ENCODE peak calls at places on chromosome 17, in seven cellular contexts. O is lower lobe of right lung, X is upper lobe of right lung, Y is left ventricle myocardium inferior, S is AG10803, V is esophagus squamous epithelium, P is PC-3. A is an unnamed sample.
A peak's percentile ranks its signal among the peaks of the same experiment; 100 is the strongest.

GRCh38 chr17:69874220-69874670 is 200.8 kb upstream of the KCNJ16 start:
- DNase-seq in V (no peak), S (peak; percentile 83), X (no peak), P (peak; percentile 87), Y (no peak), O (no peak), A (peak; percentile 89)

GRCh38 chr17:17983376-17983775 is 10.7 kb downstream of the DRC3 start:
- DNase-seq in S (no peak), O (no peak), Y (no peak), V (no peak), X (peak; percentile 47), P (no peak), A (no peak)

GRCh38 chr17:40218006-40218739 is 931 bp upstream of the WIPF2 start:
- DNase-seq in V (no peak), O (no peak), Y (no peak), P (no peak), X (no peak), S (no peak), A (peak; percentile 16)

GRCh38 chr17:67359960-67360817 is 6.2 kb downstream of the PSMD12 start:
- DNase-seq in P (peak; percentile 55), S (peak; percentile 40), V (no peak), X (no peak), O (no peak), Y (no peak), A (peak; percentile 27)

GRCh38 chr17:36092228-36092627 is 2.3 kb upstream of the CCL3 start:
- DNase-seq in X (no peak), S (no peak), O (no peak), V (no peak), Y (no peak), P (no peak), A (no peak)

GRCh38 chr17:62676231-62676943 is 48.9 kb downstream of the MRC2 start:
- DNase-seq in O (peak; percentile 39), Y (no peak), V (no peak), P (no peak), X (no peak), S (no peak), A (no peak)

GRCh38 chr17:45016237-45016636 is 35.2 kb downstream of the DCAKD start:
- DNase-seq in X (no peak), P (no peak), O (no peak), S (no peak), V (no peak), Y (no peak), A (no peak)

GRCh38 chr17:78798695-78799559 is 16.9 kb upstream of the CYTH1 start:
- DNase-seq in X (no peak), P (peak; percentile 61), Y (no peak), O (peak; percentile 45), S (peak; percentile 26), V (no peak), A (peak; percentile 47)

GRCh38 chr17:81480140-81480917 is 32.3 kb downstream of the ACTG1 start:
- DNase-seq in V (no peak), O (no peak), X (no peak), S (peak; percentile 70), P (peak; percentile 45), Y (no peak), A (peak; percentile 30)

GRCh38 chr17:38733315-38734234 is 3.4 kb downstream of the CISD3 start:
- DNase-seq in X (no peak), P (peak; percentile 12), S (no peak), Y (no peak), V (no peak), O (no peak), A (no peak)

GRCh38 chr17:45248132-45248936 is 13.6 kb downstream of the SPATA32 start:
- DNase-seq in S (no peak), X (peak; percentile 85), V (no peak), O (peak; percentile 82), Y (no peak), P (peak; percentile 83), A (peak; percentile 82)

GRCh38 chr17:6456914-6457687 is 12.8 kb downstream of the PIMREG start:
- DNase-seq in S (peak; percentile 57), Y (peak; percentile 29), V (no peak), P (peak; percentile 56), O (peak; percentile 33), X (peak; percentile 38), A (peak; percentile 48)

GRCh38 chr17:31078290-31078689 is 16.5 kb upstream of the NF1 start:
- DNase-seq in X (no peak), P (peak; percentile 35), S (no peak), Y (no peak), O (no peak), V (no peak), A (peak; percentile 40)

GRCh38 chr17:77425791-77426641 is 285.2 kb downstream of the SEC14L1 start:
- DNase-seq in S (peak; percentile 60), X (no peak), Y (no peak), V (no peak), P (peak; percentile 72), O (no peak), A (peak; percentile 87)

DNA sequence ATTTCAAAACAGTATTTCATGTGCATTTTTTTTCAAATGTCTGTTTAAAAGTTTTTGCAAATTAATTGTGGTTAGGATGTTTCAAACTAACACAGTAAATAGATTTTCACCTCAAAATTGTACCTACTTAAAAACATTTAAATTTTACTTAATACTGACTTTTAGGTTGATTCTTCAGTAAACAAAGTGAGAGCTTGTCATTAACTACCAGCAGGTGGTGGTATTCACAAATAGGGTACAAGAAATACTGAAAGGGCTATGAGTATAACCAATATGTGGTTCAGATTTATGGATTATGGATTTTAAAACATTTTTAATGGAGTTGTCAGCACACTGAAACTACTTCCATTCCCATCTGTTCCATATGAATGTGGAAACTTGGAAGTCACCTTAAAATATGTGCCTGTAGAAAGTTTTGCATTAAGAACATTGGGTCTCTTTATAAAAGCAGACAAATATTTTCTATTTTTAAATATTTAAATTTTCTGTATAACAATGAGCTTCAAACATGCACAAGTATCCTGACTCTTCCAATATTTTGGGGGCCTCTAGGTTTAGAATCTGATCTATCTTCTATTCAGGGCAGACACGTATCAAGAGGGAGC is 155.5 kb downstream of the SNX11 start:
- DNase-seq in P (peak; percentile 52), V (no peak), Y (no peak), O (no peak), X (no peak), S (peak; percentile 26), A (peak; percentile 27)
- TF ChIP-seq CTCF in P (peak; percentile 84), V (peak; percentile 36), Y (peak; percentile 54), O (peak; percentile 24), X (peak; percentile 42), S (peak; percentile 55), A (peak; percentile 41)

GRCh38 chr17:57356722-57357391 is 100.5 kb downstream of the MSI2 start:
- DNase-seq in P (no peak), V (no peak), O (no peak), X (no peak), Y (no peak), S (no peak), A (no peak)
- H3K4me3 ChIP-seq in P (no peak overlapping the region), V (peak overlapping the region; percentile 30), O (no peak overlapping the region), X (peak overlapping the region; percentile 16), Y (peak overlapping the region; percentile 29), S (no peak overlapping the region), A (no peak overlapping the region)

GRCh38 chr17:58706351-58707140 is 14.1 kb downstream of the RAD51C start:
- DNase-seq in Y (no peak), P (no peak), X (no peak), S (no peak), V (no peak), O (no peak), A (no peak)

DNA sequence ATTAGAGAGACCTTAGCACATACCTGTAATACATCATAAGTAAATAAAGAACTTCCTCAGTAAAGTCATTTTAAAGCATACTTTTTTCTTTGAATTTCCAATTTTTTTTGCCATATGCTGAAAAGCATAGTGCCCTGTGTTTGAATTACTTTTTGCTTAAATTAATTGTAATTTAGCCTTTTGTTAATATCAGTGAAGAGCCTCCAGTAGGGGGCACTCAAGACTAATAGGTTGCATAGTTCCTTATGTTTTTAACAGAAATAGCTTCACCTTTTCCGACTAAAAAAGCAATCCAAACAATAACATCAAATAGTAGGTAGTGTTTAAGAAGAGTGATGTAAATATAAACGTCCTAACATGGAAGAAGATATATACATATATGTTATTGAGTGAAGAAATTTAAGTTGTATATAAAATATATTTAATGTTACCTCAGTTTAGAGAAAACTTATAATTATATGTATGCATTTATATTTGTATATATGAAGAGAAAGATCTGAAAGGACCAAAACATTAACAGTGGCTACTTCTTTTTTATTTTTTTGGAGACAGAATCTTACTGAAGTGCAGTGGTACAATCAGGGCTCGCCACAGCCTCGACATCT is 18.6 kb downstream of the RAD51C start:
- DNase-seq in X (no peak), Y (no peak), S (peak; percentile 58), O (no peak), V (no peak), P (peak; percentile 85), A (peak; percentile 65)
- TF ChIP-seq CTCF in X (peak; percentile 86), Y (peak; percentile 80), S (peak; percentile 76), O (peak; percentile 77), V (peak; percentile 74), P (peak; percentile 96), A (peak; percentile 65)

DNA sequence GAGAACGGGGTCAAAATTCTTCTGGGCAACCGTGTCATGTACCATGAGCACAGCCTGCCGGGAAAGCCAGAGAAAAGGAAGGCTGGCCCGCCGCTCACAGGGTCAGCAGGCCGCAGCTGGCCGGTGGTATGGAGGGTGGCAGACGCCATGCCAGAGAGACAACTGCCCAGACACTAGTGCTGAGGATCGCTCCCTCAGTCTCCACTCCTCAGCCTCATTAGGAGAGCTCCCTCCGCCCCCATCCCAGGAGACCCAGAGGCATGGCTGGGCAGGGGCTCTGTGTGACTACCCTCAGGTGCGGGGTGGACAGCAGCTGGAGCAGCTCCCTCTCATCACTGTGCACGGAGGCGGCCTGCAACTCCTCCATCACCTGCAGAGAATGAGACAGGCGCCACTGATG is 3.2 kb downstream of the MPP3 start:
- DNase-seq in Y (no peak), S (no peak), X (no peak), O (no peak), V (no peak), P (no peak), A (no peak)
- H3K4me3 ChIP-seq in Y (peak overlapping the region; percentile 78), S (no peak overlapping the region), X (no peak overlapping the region), O (no peak overlapping the region), V (no peak overlapping the region), P (no peak overlapping the region), A (no peak overlapping the region)

DNA sequence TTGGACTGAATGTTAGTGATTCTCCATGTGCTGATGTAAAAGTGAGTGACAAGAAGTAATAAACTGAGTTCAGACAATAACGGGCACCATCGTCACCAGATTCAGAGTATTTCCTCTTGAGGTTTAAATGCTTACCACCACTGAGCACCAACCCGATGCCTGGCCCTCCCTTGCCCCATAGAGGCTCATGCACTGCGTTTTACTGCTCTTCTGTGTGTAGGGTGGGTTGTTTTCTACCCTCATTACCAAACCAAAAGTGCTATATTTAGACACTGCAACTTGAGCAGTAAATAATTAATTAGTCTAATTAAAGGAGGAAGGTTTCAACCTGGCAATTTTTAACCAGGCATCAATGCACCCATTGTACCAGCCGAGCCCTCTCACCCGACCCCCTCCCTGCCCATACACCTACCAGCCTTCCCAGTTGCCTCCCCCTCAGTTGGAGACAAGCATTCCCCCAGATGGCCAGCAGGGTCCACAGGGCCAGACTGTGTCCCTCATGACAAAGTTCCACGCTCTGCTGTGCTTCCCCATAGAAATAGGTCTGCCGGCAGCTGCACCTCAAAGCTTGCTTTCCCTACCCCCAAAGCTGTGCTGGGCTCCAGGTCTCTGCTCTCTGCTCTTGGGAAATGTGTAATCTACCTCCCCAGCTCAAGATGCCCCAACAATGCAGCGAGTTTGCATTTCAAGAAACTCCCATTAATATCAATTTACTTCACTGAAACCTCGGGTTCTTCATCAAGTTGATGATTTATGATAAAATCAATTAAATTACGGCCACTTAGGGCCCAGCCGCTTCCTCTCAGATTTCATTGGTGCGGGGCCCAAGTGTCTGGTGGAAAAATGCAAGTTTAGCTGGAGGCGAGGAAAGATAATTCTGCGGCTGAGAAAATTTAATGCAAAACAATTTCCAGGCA is 16.0 kb downstream of the HOXB4 start:
- DNase-seq in S (peak; percentile 60), V (no peak), P (peak; percentile 15), X (no peak), O (no peak), Y (no peak), A (no peak)
- TF ChIP-seq CTCF in S (peak; percentile 50), V (no peak), P (peak; percentile 40), X (no peak), O (peak; percentile 7), Y (peak; percentile 8), A (no peak)

A was measured in epithelial cell of esophagus.